ENCODE peak calls at places on chromosomes 2 and 18, in seven cellular contexts. X is K562; R is CD8-positive, alpha-beta memory T cell; C is uterus; F is CD4-positive, alpha-beta memory T cell; G is mammary epithelial cell; W is naive thymus-derived CD4-positive, alpha-beta T cell. I is an unnamed sample. For H3K27me3, the result is how much of the 10 kb centered on the place peaks cover.

GRCh38 chr2:227450921-227451654 is 20.9 kb upstream of the AGFG1 start:
- DNase-seq in X (peak), R (no peak), C (no peak), F (no peak), G (no peak), W (no peak), I (no peak)

GRCh38 chr2:72813841-72814240 is 12.0 kb downstream of the EXOC6B start:
- DNase-seq in X (no peak), R (no peak), C (no peak), F (no peak), G (peak), W (no peak), I (no peak)

GRCh38 chr2:181789827-181790448 is 101.6 kb upstream of the ITPRID2 start:
- DNase-seq in X (no peak), R (no peak), C (no peak), F (no peak), G (no peak), W (no peak), I (no peak)

GRCh38 chr2:121689356-121689755 is 40.1 kb upstream of the CLASP1 start:
- DNase-seq in X (peak), R (no peak), C (no peak), F (no peak), G (no peak), W (no peak), I (peak)

GRCh38 chr18:26487437-26487836 is 60.9 kb downstream of the KCTD1 start:
- DNase-seq in X (no peak), R (no peak), C (no peak), F (no peak), G (peak), W (no peak), I (no peak)

GRCh38 chr18:9627642-9628041 is 13.3 kb upstream of the PPP4R1 start:
- DNase-seq in X (no peak), R (no peak), C (no peak), F (no peak), G (peak), W (no peak), I (no peak)

GRCh38 chr2:74146929-74147728 is 583 bp downstream of the BOLA3 start:
- DNase-seq in X (peak), R (no peak), C (no peak), F (peak), G (peak), W (no peak), I (no peak)

GRCh38 chr18:73288813-73289212 is 421.0 kb upstream of the NETO1 start:
- DNase-seq in X (no peak), R (no peak), C (no peak), F (no peak), G (no peak), W (no peak), I (no peak)

GRCh38 chr2:66889632-66889882 is 454.6 kb downstream of the MEIS1 start:
- DNase-seq in X (no peak), R (no peak), C (no peak), F (no peak), G (no peak), W (no peak), I (no peak)

GRCh38 chr2:23926289-23926749 is 604 bp downstream of the ATAD2B start:
- DNase-seq in X (peak), R (no peak), C (peak), F (no peak), G (no peak), W (no peak), I (no peak)

GRCh38 chr18:50836521-50836957 is 16.7 kb upstream of the MRO start:
- DNase-seq in X (no peak), R (no peak), C (no peak), F (no peak), G (peak), W (no peak), I (no peak)

GRCh38 chr2:28424799-28425492 is 32.3 kb downstream of the FOSL2 start:
- DNase-seq in X (no peak), R (no peak), C (no peak), F (no peak), G (no peak), W (no peak), I (no peak)

GRCh38 chr2:241561811-241562210 is 3.3 kb downstream of the BOK start:
- DNase-seq in X (no peak), R (no peak), C (peak), F (no peak), G (peak), W (no peak), I (peak)

GRCh38 chr2:195214072-195214471 is 443.0 kb upstream of the SLC39A10 start:
- DNase-seq in X (no peak), R (no peak), C (no peak), F (no peak), G (no peak), W (no peak), I (peak)

GRCh38 chr2:71860381-71860926 is 287.2 kb downstream of the CYP26B1 start:
- DNase-seq in X (no peak), R (no peak), C (no peak), F (no peak), G (no peak), W (no peak), I (no peak)

GRCh38 chr2:216618785-216619184 is 14.4 kb upstream of the IGFBP2 start:
- DNase-seq in X (no peak), R (no peak), C (no peak), F (no peak), G (no peak), W (no peak), I (no peak)

GRCh38 chr2:164847966-164848365 is 6.3 kb upstream of the COBLL1 start:
- DNase-seq in X (no peak), R (no peak), C (no peak), F (no peak), G (peak), W (no peak), I (peak)

GRCh38 chr2:67571785-67572718 is 174.9 kb downstream of the ETAA1 start:
- DNase-seq in X (no peak), R (no peak), C (no peak), F (no peak), G (peak), W (no peak), I (no peak)

GRCh38 chr2:158686166-158686792 is 108.8 kb upstream of the DAPL1 start:
- DNase-seq in X (no peak), R (no peak), C (no peak), F (no peak), G (no peak), W (no peak), I (no peak)

GRCh38 chr18:77857926-77858325 is 608.3 kb downstream of the GALR1 start:
- DNase-seq in X (no peak), R (no peak), C (no peak), F (no peak), G (no peak), W (no peak), I (no peak)

GRCh38 chr2:167506395-167506794 is 618.1 kb downstream of the XIRP2 start:
- DNase-seq in X (no peak), R (no peak), C (no peak), F (no peak), G (no peak), W (no peak), I (no peak)

GRCh38 chr2:109721626-109722025 is 72.5 kb upstream of the RGPD5 start:
- DNase-seq in X (no peak), R (no peak), C (no peak), F (no peak), G (no peak), W (no peak), I (peak)

GRCh38 chr2:178413472-178414265 is 37.3 kb downstream of the PRKRA start:
- DNase-seq in X (peak), R (peak), C (peak), F (peak), G (peak), W (peak), I (peak)

GRCh38 chr2:110732422-110733413 is at the start of gene ACOXL:
- DNase-seq in X (peak), R (no peak), C (no peak), F (peak), G (peak), W (no peak), I (peak)

GRCh38 chr2:186783254-186783653 is 65.7 kb downstream of the ZSWIM2 start:
- DNase-seq in X (no peak), R (no peak), C (no peak), F (no peak), G (no peak), W (no peak), I (no peak)

GRCh38 chr2:28297531-28297930 is 95.1 kb upstream of the FOSL2 start:
- DNase-seq in X (no peak), R (no peak), C (no peak), F (no peak), G (no peak), W (no peak), I (no peak)

GRCh38 chr2:233604826-233605225 is 12.6 kb upstream of the UGT1A8 start:
- DNase-seq in X (no peak), R (no peak), C (no peak), F (no peak), G (no peak), W (no peak), I (no peak)

GRCh38 chr2:230319211-230319862 is 7.7 kb upstream of the SP140L start:
- DNase-seq in X (no peak), R (peak), C (no peak), F (peak), G (no peak), W (peak), I (no peak)

GRCh38 chr2:191533693-191534175 is 144.2 kb upstream of the NABP1 start:
- DNase-seq in X (no peak), R (no peak), C (no peak), F (no peak), G (no peak), W (no peak), I (no peak)

GRCh38 chr2:231037731-231038482 is 584 bp downstream of the C2orf72 start:
- DNase-seq in X (peak), R (no peak), C (no peak), F (no peak), G (no peak), W (no peak), I (peak)

GRCh38 chr2:5691659-5692529 is at the start of gene SOX11:
- DNase-seq in X (no peak), R (no peak), C (no peak), F (no peak), G (no peak), W (no peak), I (no peak)

GRCh38 chr2:5693288-5694015 is 1.3 kb downstream of the SOX11 start:
- DNase-seq in X (no peak), R (no peak), C (no peak), F (no peak), G (peak), W (no peak), I (no peak)

GRCh38 chr2:5690718-5691658 is 1.2 kb upstream of the SOX11 start:
- DNase-seq in X (no peak), R (no peak), C (no peak), F (no peak), G (no peak), W (no peak), I (no peak)

GRCh38 chr2:5694016-5694690 is 2.0 kb downstream of the SOX11 start:
- DNase-seq in X (no peak), R (no peak), C (no peak), F (no peak), G (no peak), W (no peak), I (no peak)

DNA sequence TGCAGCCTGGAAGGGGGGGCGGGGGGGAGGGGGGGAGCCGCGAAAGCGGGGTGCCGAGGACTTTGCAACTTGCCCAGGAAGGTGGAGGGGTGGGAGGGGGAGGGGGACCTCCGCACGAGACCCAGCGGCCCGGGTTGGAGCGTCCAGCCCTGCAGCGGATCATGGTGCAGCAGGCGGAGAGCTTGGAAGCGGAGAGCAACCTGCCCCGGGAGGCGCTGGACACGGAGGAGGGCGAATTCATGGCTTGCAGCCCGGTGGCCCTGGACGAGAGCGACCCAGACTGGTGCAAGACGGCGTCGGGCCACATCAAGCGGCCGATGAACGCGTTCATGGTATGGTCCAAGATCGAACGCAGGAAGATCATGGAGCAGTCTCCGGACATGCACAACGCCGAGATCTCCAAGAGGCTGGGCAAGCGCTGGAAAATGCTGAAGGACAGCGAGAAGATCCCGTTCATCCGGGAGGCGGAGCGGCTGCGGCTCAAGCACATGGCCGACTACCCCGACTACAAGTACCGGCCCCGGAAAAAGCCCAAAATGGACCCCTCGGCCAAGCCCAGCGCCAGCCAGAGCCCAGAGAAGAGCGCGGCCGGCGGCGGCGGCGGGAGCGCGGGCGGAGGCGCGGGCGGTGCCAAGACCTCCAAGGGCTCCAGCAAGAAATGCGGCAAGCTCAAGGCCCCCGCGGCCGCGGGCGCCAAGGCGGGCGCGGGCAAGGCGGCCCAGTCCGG is 540 bp downstream of the SOX11 start:
- DNase-seq in X (no peak), R (no peak), C (no peak), F (no peak), G (no peak), W (no peak), I (no peak)
- H3K4me3 ChIP-seq in X (no peak), R (no peak), C (no peak), F (no peak), G (no peak), W (no peak), I (no peak)

DNA sequence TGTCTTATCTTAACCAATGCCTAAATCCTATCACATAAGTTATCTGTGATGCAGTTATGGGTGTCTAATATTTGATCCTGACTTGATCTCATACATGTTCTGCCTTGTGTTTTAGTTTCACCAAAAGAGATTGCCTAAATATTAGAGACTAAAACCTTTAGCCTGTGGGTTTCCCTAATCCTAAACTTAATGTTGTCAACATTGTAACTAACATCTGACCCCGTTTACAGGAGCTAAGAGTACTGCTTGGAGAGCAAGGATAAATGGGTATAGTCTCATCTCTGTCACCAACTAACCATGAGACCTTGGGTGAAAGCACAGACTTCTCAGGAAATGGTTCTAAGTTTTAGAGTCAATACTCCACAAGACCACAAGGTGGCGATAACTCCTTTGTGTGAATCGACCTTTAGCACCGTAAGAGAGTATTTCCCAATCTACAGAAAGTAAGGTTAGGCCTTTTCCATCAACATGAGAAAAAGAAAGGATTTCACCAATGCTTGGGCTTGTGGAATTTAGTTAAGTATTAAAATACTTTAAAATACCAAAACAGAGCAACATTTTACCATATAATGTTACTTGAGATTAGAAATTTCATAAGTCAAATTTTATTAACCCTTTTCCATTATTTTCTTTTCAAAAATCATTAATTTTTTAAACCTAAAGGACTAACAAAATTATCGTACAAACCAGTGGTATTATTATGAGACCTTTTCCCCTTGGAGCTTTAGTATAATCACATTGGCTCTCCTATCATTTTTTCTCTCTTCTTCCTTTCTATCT is 60.5 kb downstream of the G6PC2 start:
- DNase-seq in X (peak), R (peak), C (no peak), F (peak), G (peak), W (peak), I (peak)
- H3K27me3 ChIP-seq in X (under half), R (under half), C (under half), F (under half), G (under half), W (under half), I (under half)

GRCh38 chr18:34494359-34494696 is 215.8 kb upstream of the DTNA start:
- DNase-seq in X (no peak), R (no peak), C (no peak), F (no peak), G (no peak), W (no peak), I (no peak)
- H3K4me3 ChIP-seq in X (no peak), R (no peak), C (peak), F (no peak), G (no peak), W (no peak), I (peak)

GRCh38 chr2:44801676-44802408 is 139.7 kb upstream of the SIX3 start:
- DNase-seq in X (no peak), R (no peak), C (no peak), F (no peak), G (no peak), W (no peak), I (no peak)
- H3K27me3 ChIP-seq in X (half or more), R (under half), C (under half), F (under half), G (under half), W (under half), I (under half)

DNA sequence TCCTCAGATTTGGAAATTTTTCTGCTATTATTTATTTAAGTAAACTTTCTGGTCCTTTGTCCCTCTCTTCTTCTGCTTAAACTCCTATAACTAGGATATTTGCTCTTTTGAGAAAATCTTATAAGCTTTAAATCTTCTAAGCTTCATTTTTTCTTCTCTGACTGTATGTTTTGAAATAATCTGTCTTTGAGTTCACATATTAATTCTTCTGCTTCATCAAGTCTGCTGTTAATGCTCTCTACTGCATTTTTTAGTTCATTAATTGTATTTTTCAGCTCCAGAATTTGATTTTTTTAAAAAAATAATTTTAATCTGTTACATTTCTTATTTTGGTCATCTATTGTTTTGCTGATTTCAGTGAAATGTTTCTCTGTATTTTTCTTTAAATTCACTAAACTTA is 28.9 kb downstream of the ICA1L start:
- DNase-seq in X (no peak), R (no peak), C (no peak), F (no peak), G (no peak), W (no peak), I (no peak)
- H3K4me3 ChIP-seq in X (no peak), R (no peak), C (no peak), F (no peak), G (no peak), W (no peak), I (no peak)

GRCh38 chr2:161417428-161418274 is 1.6 kb downstream of the TBR1 start:
- DNase-seq in X (no peak), R (no peak), C (no peak), F (no peak), G (no peak), W (no peak), I (no peak)

GRCh38 chr2:161418715-161419337 is 2.7 kb downstream of the TBR1 start:
- DNase-seq in X (peak), R (no peak), C (no peak), F (no peak), G (no peak), W (no peak), I (no peak)

GRCh38 chr2:161418275-161418714 is 2.2 kb downstream of the TBR1 start:
- DNase-seq in X (no peak), R (no peak), C (no peak), F (no peak), G (no peak), W (no peak), I (no peak)

GRCh38 chr2:161420406-161421025 is 4.4 kb downstream of the TBR1 start:
- DNase-seq in X (no peak), R (no peak), C (no peak), F (no peak), G (no peak), W (no peak), I (no peak)

DNA sequence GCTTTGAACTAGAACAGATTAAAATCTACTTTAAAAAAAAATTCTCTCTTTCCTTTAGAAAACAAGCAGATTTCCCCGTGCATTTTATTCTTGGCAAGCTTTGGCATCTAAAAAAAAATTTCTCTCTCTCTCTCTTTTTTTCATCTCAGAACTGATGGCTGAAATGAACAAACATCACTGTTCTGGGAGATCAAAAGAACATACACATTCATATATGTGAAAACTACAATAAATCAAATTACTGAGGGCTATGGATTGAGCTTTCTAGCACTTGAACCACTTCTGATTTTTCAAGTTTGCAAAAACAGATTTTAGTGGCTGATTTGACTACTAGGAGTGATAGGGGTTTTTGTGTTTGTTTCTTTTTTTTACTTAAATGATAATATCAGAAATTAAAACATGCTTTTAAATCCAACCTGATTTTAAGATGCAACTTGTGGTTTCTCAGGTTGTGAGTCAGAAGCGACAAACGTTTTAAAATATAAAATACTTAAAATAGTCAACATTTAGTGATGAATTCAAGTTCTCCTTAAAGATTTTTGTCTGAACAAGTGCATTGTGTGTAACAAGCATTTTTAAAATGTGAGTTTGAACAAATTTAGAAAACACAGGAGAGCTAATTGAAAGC is 3.4 kb downstream of the TBR1 start:
- DNase-seq in X (no peak), R (no peak), C (no peak), F (no peak), G (no peak), W (no peak), I (no peak)
- H3K27me3 ChIP-seq in X (half or more), R (half or more), C (under half), F (half or more), G (half or more), W (under half), I (half or more)

DNA sequence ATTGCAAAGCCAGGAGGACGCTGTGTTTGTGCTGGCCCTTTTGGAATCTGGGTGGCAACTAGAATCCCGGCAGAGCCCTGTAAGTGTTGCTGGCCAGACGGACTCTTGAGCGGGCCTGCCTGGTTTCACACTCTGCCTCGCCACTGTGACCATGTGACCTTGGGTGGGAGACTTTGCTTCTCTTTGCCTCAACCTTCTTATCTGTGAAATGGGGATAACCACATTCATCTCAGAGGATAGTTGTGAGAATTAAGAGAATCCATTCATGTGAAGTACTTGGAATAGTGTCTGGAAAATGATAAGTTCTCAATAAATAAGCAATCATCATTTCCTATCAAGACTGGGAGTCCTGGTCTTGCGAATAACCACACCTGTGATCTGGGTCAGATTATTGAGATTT is 105.6 kb downstream of the LIPG start:
- DNase-seq in X (no peak), R (no peak), C (no peak), F (no peak), G (no peak), W (no peak), I (no peak)
- H3K4me3 ChIP-seq in X (no peak), R (no peak), C (no peak), F (no peak), G (no peak), W (no peak), I (no peak)